ENCODE peak calls at places on chromosomes 1 and 21, in nine cellular contexts. One of them, this sample, is unnamed.

GRCh38 chr1:28194326-28195035 is 18.0 kb upstream of the PTAFR start:
- DNase-seq in heart right ventricle: no peak
- DNase-seq in cardiac muscle cell: no peak
- DNase-seq in suprapubic skin: no peak
- DNase-seq in BJ: no peak
- DNase-seq in WTC11: no peak
- DNase-seq in neural crest cell: no peak
- DNase-seq in HFFc6: no peak
- DNase-seq in nephron progenitor cell: no peak
- DNase-seq in this sample: no peak

GRCh38 chr1:224542783-224543440 is 73.2 kb upstream of the CNIH3 start:
- DNase-seq in heart right ventricle: no peak
- DNase-seq in cardiac muscle cell: peak; percentile 92
- DNase-seq in suprapubic skin: no peak
- DNase-seq in BJ: peak; percentile 85
- DNase-seq in WTC11: no peak
- DNase-seq in neural crest cell: no peak
- DNase-seq in HFFc6: peak; percentile 99
- DNase-seq in nephron progenitor cell: no peak
- DNase-seq in this sample: no peak

GRCh38 chr1:118995312-118996016 is 7.3 kb upstream of the TBX15 start:
- DNase-seq in heart right ventricle: no peak
- DNase-seq in cardiac muscle cell: no peak
- DNase-seq in suprapubic skin: no peak
- DNase-seq in BJ: no peak
- DNase-seq in WTC11: no peak
- DNase-seq in neural crest cell: no peak
- DNase-seq in HFFc6: no peak
- DNase-seq in nephron progenitor cell: no peak
- DNase-seq in this sample: no peak

GRCh38 chr1:223341111-223341510 is 22.9 kb downstream of the SUSD4 start:
- DNase-seq in heart right ventricle: peak; percentile 58
- DNase-seq in cardiac muscle cell: peak; percentile 35
- DNase-seq in suprapubic skin: no peak
- DNase-seq in BJ: no peak
- DNase-seq in WTC11: no peak
- DNase-seq in neural crest cell: no peak
- DNase-seq in HFFc6: peak; percentile 8
- DNase-seq in nephron progenitor cell: no peak
- DNase-seq in this sample: peak; percentile 69

GRCh38 chr1:27491748-27492700 is 2.1 kb upstream of the WASF2 start:
- DNase-seq in heart right ventricle: peak; percentile 53
- DNase-seq in cardiac muscle cell: peak; percentile 67
- DNase-seq in suprapubic skin: peak; percentile 78
- DNase-seq in BJ: no peak
- DNase-seq in WTC11: no peak
- DNase-seq in neural crest cell: no peak
- DNase-seq in HFFc6: no peak
- DNase-seq in nephron progenitor cell: no peak
- DNase-seq in this sample: no peak

GRCh38 chr21:46210378-46211136 is 18.0 kb downstream of the LSS start:
- DNase-seq in heart right ventricle: no peak
- DNase-seq in cardiac muscle cell: no peak
- DNase-seq in suprapubic skin: no peak
- DNase-seq in BJ: no peak
- DNase-seq in WTC11: peak; percentile 19
- DNase-seq in neural crest cell: no peak
- DNase-seq in HFFc6: no peak
- DNase-seq in nephron progenitor cell: no peak
- DNase-seq in this sample: no peak

GRCh38 chr1:111990878-111991760 is 1.7 kb upstream of the KCND3 start:
- DNase-seq in heart right ventricle: peak; percentile 77
- DNase-seq in cardiac muscle cell: peak; percentile 67
- DNase-seq in suprapubic skin: no peak
- DNase-seq in BJ: no peak
- DNase-seq in WTC11: peak; percentile 67
- DNase-seq in neural crest cell: peak; percentile 16
- DNase-seq in HFFc6: peak; percentile 17
- DNase-seq in nephron progenitor cell: peak; percentile 39
- DNase-seq in this sample: peak; percentile 63

GRCh38 chr1:114282751-114283403 is 129.2 kb upstream of the SYT6 start:
- DNase-seq in heart right ventricle: peak; percentile 84
- DNase-seq in cardiac muscle cell: peak; percentile 94
- DNase-seq in suprapubic skin: peak; percentile 92
- DNase-seq in BJ: peak; percentile 16
- DNase-seq in WTC11: peak; percentile 91
- DNase-seq in neural crest cell: peak; percentile 89
- DNase-seq in HFFc6: peak; percentile 80
- DNase-seq in nephron progenitor cell: peak; percentile 90
- DNase-seq in this sample: peak; percentile 92

GRCh38 chr1:19042675-19043578 is 86.5 kb upstream of the IFFO2 start:
- DNase-seq in heart right ventricle: no peak
- DNase-seq in cardiac muscle cell: no peak
- DNase-seq in suprapubic skin: peak; percentile 57
- DNase-seq in BJ: no peak
- DNase-seq in WTC11: peak; percentile 34
- DNase-seq in neural crest cell: no peak
- DNase-seq in HFFc6: no peak
- DNase-seq in nephron progenitor cell: no peak
- DNase-seq in this sample: no peak

GRCh38 chr21:29465528-29465927 is 166.8 kb downstream of the BACH1 start:
- DNase-seq in heart right ventricle: no peak
- DNase-seq in cardiac muscle cell: no peak
- DNase-seq in suprapubic skin: no peak
- DNase-seq in BJ: no peak
- DNase-seq in WTC11: no peak
- DNase-seq in neural crest cell: no peak
- DNase-seq in HFFc6: no peak
- DNase-seq in nephron progenitor cell: no peak
- DNase-seq in this sample: no peak

GRCh38 chr1:151813271-151813977 is 8.2 kb upstream of the LINGO4 start:
- DNase-seq in heart right ventricle: no peak
- DNase-seq in cardiac muscle cell: no peak
- DNase-seq in suprapubic skin: no peak
- DNase-seq in BJ: no peak
- DNase-seq in WTC11: no peak
- DNase-seq in neural crest cell: no peak
- DNase-seq in HFFc6: no peak
- DNase-seq in nephron progenitor cell: no peak
- DNase-seq in this sample: no peak

GRCh38 chr1:175157200-175157599 is 35.4 kb downstream of the KIAA0040 start:
- DNase-seq in heart right ventricle: no peak
- DNase-seq in cardiac muscle cell: no peak
- DNase-seq in suprapubic skin: no peak
- DNase-seq in BJ: no peak
- DNase-seq in WTC11: no peak
- DNase-seq in neural crest cell: no peak
- DNase-seq in HFFc6: no peak
- DNase-seq in nephron progenitor cell: no peak
- DNase-seq in this sample: no peak

GRCh38 chr1:175155936-175156335 is 36.6 kb downstream of the KIAA0040 start:
- DNase-seq in heart right ventricle: no peak
- DNase-seq in cardiac muscle cell: no peak
- DNase-seq in suprapubic skin: no peak
- DNase-seq in BJ: no peak
- DNase-seq in WTC11: no peak
- DNase-seq in neural crest cell: no peak
- DNase-seq in HFFc6: no peak
- DNase-seq in nephron progenitor cell: no peak
- DNase-seq in this sample: no peak

GRCh38 chr1:175158133-175158532 is 34.4 kb downstream of the KIAA0040 start:
- DNase-seq in heart right ventricle: no peak
- DNase-seq in cardiac muscle cell: no peak
- DNase-seq in suprapubic skin: no peak
- DNase-seq in BJ: no peak
- DNase-seq in WTC11: no peak
- DNase-seq in neural crest cell: no peak
- DNase-seq in HFFc6: no peak
- DNase-seq in nephron progenitor cell: no peak
- DNase-seq in this sample: no peak

GRCh38 chr1:175154595-175155472 is 37.7 kb downstream of the KIAA0040 start:
- DNase-seq in heart right ventricle: peak; percentile 76
- DNase-seq in cardiac muscle cell: peak; percentile 57
- DNase-seq in suprapubic skin: no peak
- DNase-seq in BJ: no peak
- DNase-seq in WTC11: peak; percentile 77
- DNase-seq in neural crest cell: peak; percentile 65
- DNase-seq in HFFc6: peak; percentile 15
- DNase-seq in nephron progenitor cell: peak; percentile 76
- DNase-seq in this sample: peak; percentile 78

DNA sequence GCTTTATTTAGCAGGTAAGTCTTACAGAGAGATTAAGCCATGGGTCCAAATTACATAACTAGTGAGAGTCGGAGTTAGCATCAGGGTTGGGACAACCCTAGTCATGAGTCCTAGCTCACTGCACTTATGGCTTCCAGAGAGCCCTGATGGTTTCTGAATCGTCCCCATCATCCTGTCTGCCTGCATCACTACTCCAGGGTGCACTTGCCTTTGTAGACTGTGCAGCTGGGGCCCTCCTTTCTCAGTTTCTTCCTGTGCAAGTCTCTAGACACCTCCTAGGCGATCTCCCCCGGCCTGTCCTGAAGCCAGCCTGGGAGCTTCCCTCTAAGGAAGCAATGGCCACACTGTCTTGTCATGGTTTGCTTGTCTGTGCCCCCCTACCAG is 37.1 kb downstream of the KIAA0040 start:
- DNase-seq in heart right ventricle: no peak
- DNase-seq in cardiac muscle cell: no peak
- DNase-seq in suprapubic skin: no peak
- DNase-seq in BJ: no peak
- DNase-seq in WTC11: no peak
- DNase-seq in neural crest cell: no peak
- DNase-seq in HFFc6: no peak
- DNase-seq in nephron progenitor cell: no peak
- DNase-seq in this sample: no peak
- TF ChIP-seq CTCF in heart right ventricle: no peak
- TF ChIP-seq CTCF in cardiac muscle cell: no peak
- TF ChIP-seq CTCF in suprapubic skin: no peak
- TF ChIP-seq CTCF in BJ: no peak
- TF ChIP-seq CTCF in WTC11: no peak
- TF ChIP-seq CTCF in neural crest cell: no peak
- TF ChIP-seq CTCF in HFFc6: no peak
- TF ChIP-seq CTCF in nephron progenitor cell: no peak
- TF ChIP-seq CTCF in this sample: no peak

GRCh38 chr1:217661407-217661806 is 30.3 kb downstream of the SPATA17 start:
- DNase-seq in heart right ventricle: no peak
- DNase-seq in cardiac muscle cell: no peak
- DNase-seq in suprapubic skin: no peak
- DNase-seq in BJ: no peak
- DNase-seq in WTC11: no peak
- DNase-seq in neural crest cell: no peak
- DNase-seq in HFFc6: no peak
- DNase-seq in nephron progenitor cell: no peak
- DNase-seq in this sample: no peak

GRCh38 chr1:217660353-217661062 is 29.4 kb downstream of the SPATA17 start:
- DNase-seq in heart right ventricle: no peak
- DNase-seq in cardiac muscle cell: peak; percentile 65
- DNase-seq in suprapubic skin: no peak
- DNase-seq in BJ: peak; percentile 63
- DNase-seq in WTC11: no peak
- DNase-seq in neural crest cell: no peak
- DNase-seq in HFFc6: peak; percentile 91
- DNase-seq in nephron progenitor cell: no peak
- DNase-seq in this sample: no peak
- TF ChIP-seq CTCF in heart right ventricle: peak; percentile 59
- TF ChIP-seq CTCF in cardiac muscle cell: peak; percentile 69
- TF ChIP-seq CTCF in suprapubic skin: no peak
- TF ChIP-seq CTCF in BJ: peak; percentile 66
- TF ChIP-seq CTCF in WTC11: no peak
- TF ChIP-seq CTCF in neural crest cell: peak; percentile 56
- TF ChIP-seq CTCF in HFFc6: peak; percentile 79
- TF ChIP-seq CTCF in nephron progenitor cell: peak; percentile 30
- TF ChIP-seq CTCF in this sample: no peak

GRCh38 chr1:190170321-190170720 is 307.3 kb downstream of the BRINP3 start:
- DNase-seq in heart right ventricle: no peak
- DNase-seq in cardiac muscle cell: no peak
- DNase-seq in suprapubic skin: no peak
- DNase-seq in BJ: no peak
- DNase-seq in WTC11: no peak
- DNase-seq in neural crest cell: no peak
- DNase-seq in HFFc6: no peak
- DNase-seq in nephron progenitor cell: no peak
- DNase-seq in this sample: no peak
- TF ChIP-seq CTCF in heart right ventricle: no peak
- TF ChIP-seq CTCF in cardiac muscle cell: no peak
- TF ChIP-seq CTCF in suprapubic skin: no peak
- TF ChIP-seq CTCF in BJ: no peak
- TF ChIP-seq CTCF in WTC11: no peak
- TF ChIP-seq CTCF in neural crest cell: no peak
- TF ChIP-seq CTCF in HFFc6: no peak
- TF ChIP-seq CTCF in nephron progenitor cell: no peak
- TF ChIP-seq CTCF in this sample: no peak

GRCh38 chr1:23913212-23913880 is at the start of gene CNR2:
- DNase-seq in heart right ventricle: no peak
- DNase-seq in cardiac muscle cell: no peak
- DNase-seq in suprapubic skin: no peak
- DNase-seq in BJ: no peak
- DNase-seq in WTC11: no peak
- DNase-seq in neural crest cell: no peak
- DNase-seq in HFFc6: no peak
- DNase-seq in nephron progenitor cell: no peak
- DNase-seq in this sample: no peak
- TF ChIP-seq CTCF in heart right ventricle: no peak
- TF ChIP-seq CTCF in cardiac muscle cell: no peak
- TF ChIP-seq CTCF in suprapubic skin: no peak
- TF ChIP-seq CTCF in BJ: no peak
- TF ChIP-seq CTCF in WTC11: no peak
- TF ChIP-seq CTCF in neural crest cell: no peak
- TF ChIP-seq CTCF in HFFc6: no peak
- TF ChIP-seq CTCF in nephron progenitor cell: no peak
- TF ChIP-seq CTCF in this sample: no peak

DNA sequence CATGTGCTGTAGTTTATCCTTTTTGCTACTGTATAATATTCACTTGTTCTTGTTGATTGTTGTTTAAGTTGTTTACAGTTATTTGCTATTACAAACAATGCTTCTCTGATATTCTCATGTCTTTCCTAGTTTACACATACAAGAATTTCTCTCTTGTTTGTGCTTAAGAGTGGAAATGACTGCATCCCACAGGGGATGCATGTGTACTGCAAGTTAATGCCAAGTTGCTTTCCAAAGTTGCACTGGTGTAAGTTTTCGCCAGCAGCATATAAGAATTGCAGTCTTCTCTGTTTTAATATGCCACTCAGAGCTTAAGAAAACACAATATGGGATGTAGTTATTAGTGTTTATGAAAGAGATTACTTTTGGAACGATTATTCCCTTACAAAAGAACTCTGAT is 97.7 kb downstream of the NEK7 start:
- DNase-seq in heart right ventricle: no peak
- DNase-seq in cardiac muscle cell: peak; percentile 51
- DNase-seq in suprapubic skin: no peak
- DNase-seq in BJ: no peak
- DNase-seq in WTC11: no peak
- DNase-seq in neural crest cell: no peak
- DNase-seq in HFFc6: no peak
- DNase-seq in nephron progenitor cell: no peak
- DNase-seq in this sample: no peak
- TF ChIP-seq CTCF in heart right ventricle: peak; percentile 20
- TF ChIP-seq CTCF in cardiac muscle cell: peak; percentile 29
- TF ChIP-seq CTCF in suprapubic skin: no peak
- TF ChIP-seq CTCF in BJ: peak; percentile 9
- TF ChIP-seq CTCF in WTC11: no peak
- TF ChIP-seq CTCF in neural crest cell: peak; percentile 21
- TF ChIP-seq CTCF in HFFc6: peak; percentile 42
- TF ChIP-seq CTCF in nephron progenitor cell: no peak
- TF ChIP-seq CTCF in this sample: no peak

GRCh38 chr21:23127973-23128372 is 2129.8 kb downstream of the NCAM2 start:
- DNase-seq in heart right ventricle: no peak
- DNase-seq in cardiac muscle cell: no peak
- DNase-seq in suprapubic skin: no peak
- DNase-seq in BJ: no peak
- DNase-seq in WTC11: peak; percentile 30
- DNase-seq in neural crest cell: no peak
- DNase-seq in HFFc6: no peak
- DNase-seq in nephron progenitor cell: no peak
- DNase-seq in this sample: no peak
- TF ChIP-seq CTCF in heart right ventricle: no peak
- TF ChIP-seq CTCF in cardiac muscle cell: no peak
- TF ChIP-seq CTCF in suprapubic skin: no peak
- TF ChIP-seq CTCF in BJ: no peak
- TF ChIP-seq CTCF in WTC11: no peak
- TF ChIP-seq CTCF in neural crest cell: no peak
- TF ChIP-seq CTCF in HFFc6: no peak
- TF ChIP-seq CTCF in nephron progenitor cell: no peak
- TF ChIP-seq CTCF in this sample: no peak